ENCODE peak calls at places on chromosomes 16 and 17, in five cellular contexts. S is DND-41, F is SK-N-MC, N is neural progenitor cell, X is NT2/D1. I is an unnamed sample.
A peak's percentile ranks its signal among the peaks of the same experiment; 100 is the strongest.

GRCh38 chr16:2143874-2144485 is 4.4 kb upstream of the RAB26 start:
- DNase-seq in N (no peak), X (no peak), F (no peak), S (no peak), I (no peak)

GRCh38 chr17:52790359-52790955 is 631.9 kb upstream of the CA10 start:
- DNase-seq in X (no peak), S (no peak), N (no peak), F (no peak), I (no peak)

GRCh38 chr17:74730491-74731346 is 6.3 kb upstream of the RAB37 start:
- DNase-seq in F (no peak), X (no peak), S (no peak), N (no peak), I (no peak)

GRCh38 chr16:1762879-1763520 is 8.3 kb downstream of the NME3 start:
- DNase-seq in X (no peak), F (no peak), N (peak; percentile 20), S (no peak), I (no peak)

GRCh38 chr17:76623271-76624146 is 20.0 kb downstream of the ST6GALNAC1 start:
- DNase-seq in X (peak; percentile 49), N (peak; percentile 73), F (peak; percentile 26), S (peak; percentile 74), I (peak; percentile 63)

GRCh38 chr16:57194512-57194911 is 8.4 kb downstream of the RSPRY1 start:
- DNase-seq in N (no peak), F (no peak), S (no peak), X (no peak), I (peak; percentile 54)

GRCh38 chr16:30660424-30661251 is 2.4 kb downstream of the FBRS start:
- DNase-seq in F (no peak), N (no peak), S (peak; percentile 67), X (no peak), I (no peak)

GRCh38 chr16:10269632-10270031 is 87.4 kb upstream of the GRIN2A start:
- DNase-seq in X (no peak), F (no peak), S (no peak), N (no peak), I (no peak)

GRCh38 chr17:74280093-74280513 is 6.1 kb downstream of the DNAI2 start:
- DNase-seq in N (no peak), X (no peak), S (no peak), F (no peak), I (no peak)

GRCh38 chr16:85646976-85647375 is 33.9 kb downstream of the GSE1 start:
- DNase-seq in N (no peak), X (no peak), F (no peak), S (no peak), I (no peak)

GRCh38 chr17:43043306-43043705 is 18.3 kb downstream of the RND2 start:
- DNase-seq in N (no peak), S (no peak), F (no peak), X (no peak), I (no peak)

GRCh38 chr16:58503863-58504688 is 4.1 kb downstream of the NDRG4 start:
- DNase-seq in X (no peak), F (no peak), N (no peak), S (no peak), I (no peak)

GRCh38 chr17:57983446-57983845 is 4.6 kb downstream of the VEZF1 start:
- DNase-seq in N (no peak), S (no peak), F (no peak), X (no peak), I (no peak)

GRCh38 chr17:57982452-57983170 is 5.4 kb downstream of the VEZF1 start:
- DNase-seq in S (no peak), N (no peak), X (no peak), F (no peak), I (no peak)

GRCh38 chr17:57984936-57985674 is 2.9 kb downstream of the VEZF1 start:
- DNase-seq in N (no peak), S (no peak), F (no peak), X (no peak), I (no peak)

GRCh38 chr17:57985675-57985974 is 2.4 kb downstream of the VEZF1 start:
- DNase-seq in X (no peak), N (no peak), F (no peak), S (no peak), I (no peak)

DNA sequence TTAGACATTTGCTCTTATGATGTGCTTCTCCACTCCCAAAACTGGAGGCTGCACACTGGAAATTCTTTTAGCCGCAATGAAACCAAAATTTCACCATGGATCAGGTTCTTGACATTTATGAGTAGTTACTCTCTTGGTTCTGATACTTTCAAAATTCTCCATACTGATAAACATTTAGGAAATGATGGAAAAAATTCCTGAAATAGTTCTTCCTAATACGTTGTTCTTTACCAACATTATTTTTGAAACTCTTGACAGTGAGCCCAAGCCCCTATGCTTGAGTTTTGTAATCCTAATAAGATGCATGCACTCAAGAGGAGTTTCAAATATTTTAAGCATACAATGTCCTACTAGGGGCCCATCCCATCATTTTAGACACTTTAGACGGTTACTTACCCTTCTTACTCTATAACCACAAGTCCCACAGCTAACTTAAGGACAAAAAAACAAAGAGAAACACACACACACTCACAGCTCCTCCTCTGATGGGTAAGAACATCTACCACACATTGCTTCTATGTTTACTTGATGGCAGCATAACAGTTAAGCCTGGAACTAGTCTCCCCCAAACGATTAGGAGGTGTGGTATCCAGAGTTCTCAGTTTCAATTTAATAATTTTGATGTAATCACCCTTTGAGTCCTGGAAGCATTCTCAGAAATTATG is 3.7 kb downstream of the VEZF1 start:
- DNase-seq in S (no peak), F (no peak), X (no peak), N (no peak), I (no peak)
- H3K9ac ChIP-seq in S (peak overlapping the region; percentile 11), F (peak overlapping the region; percentile 87), X (no peak overlapping the region), N (no peak overlapping the region), I (no peak overlapping the region)

DNA sequence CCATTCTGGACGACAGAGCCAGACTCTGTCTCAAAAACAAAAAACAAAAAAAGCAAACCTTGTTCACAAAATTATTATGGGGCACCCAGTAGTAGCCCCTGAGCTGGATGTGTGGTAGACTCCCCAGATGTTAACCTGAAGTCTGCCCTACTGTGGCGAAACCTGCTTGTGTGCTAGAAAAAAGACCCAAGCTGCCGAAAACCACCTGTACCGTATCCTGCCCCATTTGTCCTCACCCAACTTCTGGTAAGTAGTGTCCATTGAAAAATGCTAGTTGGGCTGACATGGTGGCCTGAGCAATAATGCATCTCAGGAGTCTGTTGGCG is 9.1 kb downstream of the RMI2 start:
- DNase-seq in S (no peak), F (no peak), N (no peak), X (no peak), I (no peak)
- H3K9ac ChIP-seq in S (peak overlapping the region; percentile 1), F (no peak overlapping the region), N (no peak overlapping the region), X (no peak overlapping the region), I (no peak overlapping the region)

GRCh38 chr16:68369168-68369567 is 58.3 kb downstream of the PRMT7 start:
- DNase-seq in X (no peak), S (peak; percentile 90), F (no peak), N (no peak), I (no peak)
- H3K9ac ChIP-seq in X (no peak overlapping the region), S (peak overlapping the region; percentile 88), F (no peak overlapping the region), N (no peak overlapping the region), I (no peak overlapping the region)

GRCh38 chr16:4316103-4316731 is 350 bp downstream of the GLIS2 start:
- DNase-seq in F (no peak), N (peak; percentile 68), S (no peak), X (no peak), I (no peak)
- H3K9ac ChIP-seq in F (peak overlapping the region; percentile 71), N (peak overlapping the region; percentile 59), S (peak overlapping the region; percentile 38), X (peak overlapping the region; percentile 81), I (peak overlapping the region; percentile 83)

GRCh38 chr17:37147301-37147812 is 198.6 kb downstream of the AATF start:
- DNase-seq in S (no peak), F (no peak), X (no peak), N (no peak), I (no peak)
- H3K9ac ChIP-seq in S (no peak overlapping the region), F (no peak overlapping the region), X (no peak overlapping the region), N (no peak overlapping the region), I (no peak overlapping the region)

GRCh38 chr17:79280010-79280409 is 205.4 kb downstream of the ENGASE start:
- DNase-seq in X (no peak), S (no peak), F (no peak), N (no peak), I (no peak)
- H3K9ac ChIP-seq in X (no peak overlapping the region), S (no peak overlapping the region), F (no peak overlapping the region), N (no peak overlapping the region), I (no peak overlapping the region)

DNA sequence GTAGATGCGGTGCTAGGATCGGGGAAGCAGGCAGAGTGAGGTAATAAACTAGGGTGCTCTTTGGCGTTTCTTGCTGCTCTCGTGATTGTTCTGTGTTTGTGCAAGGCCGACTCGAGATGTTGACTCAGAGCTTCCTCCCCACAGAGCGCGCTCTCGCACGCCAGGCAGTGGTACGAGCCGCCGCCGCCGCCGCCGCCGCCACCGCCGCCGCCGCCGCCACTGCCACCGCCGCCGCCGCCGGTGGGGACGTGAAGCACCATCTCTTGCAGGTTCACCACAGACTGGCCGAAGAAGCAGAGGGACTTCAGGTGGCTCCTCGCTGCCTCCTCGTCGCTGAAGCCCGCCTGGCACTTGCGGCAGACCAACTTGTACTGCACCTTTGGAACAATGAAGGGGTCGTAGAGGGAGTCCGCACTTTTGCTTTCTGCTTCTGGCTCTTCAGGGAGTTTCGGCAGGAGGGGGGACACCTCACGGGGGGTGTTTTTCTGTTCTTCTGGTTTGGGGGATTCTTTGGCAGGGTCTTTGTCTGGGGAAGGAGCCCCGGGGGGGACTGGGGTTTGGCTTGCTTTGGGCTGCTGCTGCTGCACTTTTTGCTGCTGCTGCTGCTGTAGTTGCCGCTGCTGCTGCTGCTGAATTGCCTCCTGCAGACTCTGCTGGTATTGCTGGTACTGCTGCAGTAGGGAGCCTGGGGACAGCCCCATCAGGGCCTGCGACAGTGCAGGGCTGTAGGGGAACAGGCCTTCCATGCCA is 260.2 kb downstream of the ZFHX3 start:
- DNase-seq in N (peak; percentile 75), S (peak; percentile 8), X (peak; percentile 36), F (no peak), I (no peak)
- H3K9ac ChIP-seq in N (no peak overlapping the region), S (no peak overlapping the region), X (peak overlapping the region; percentile 85), F (no peak overlapping the region), I (no peak overlapping the region)

GRCh38 chr16:81711609-81712329 is 67.3 kb upstream of the PLCG2 start:
- DNase-seq in X (no peak), N (peak; percentile 57), F (no peak), S (no peak), I (peak; percentile 86)

GRCh38 chr16:81709369-81709900 is 69.7 kb upstream of the PLCG2 start:
- DNase-seq in S (no peak), X (no peak), F (no peak), N (no peak), I (no peak)

GRCh38 chr16:81708459-81709368 is 70.4 kb upstream of the PLCG2 start:
- DNase-seq in X (no peak), N (no peak), S (no peak), F (no peak), I (no peak)

GRCh38 chr16:81712681-81713080 is 66.4 kb upstream of the PLCG2 start:
- DNase-seq in N (no peak), X (no peak), S (no peak), F (no peak), I (no peak)

GRCh38 chr16:81710596-81710995 is 68.5 kb upstream of the PLCG2 start:
- DNase-seq in N (peak; percentile 77), F (no peak), S (no peak), X (no peak), I (no peak)
- H3K9ac ChIP-seq in N (no peak overlapping the region), F (no peak overlapping the region), S (no peak overlapping the region), X (no peak overlapping the region), I (peak overlapping the region; percentile 24)

I was measured in HCT116.